ENCODE peak calls at places on chromosomes 7 and 10, in ten cellular contexts. B, F, V, Y, I, L, E, Q, K and A are unnamed samples.

GRCh38 chr10:99346247-99346646 is 17.1 kb downstream of the CNNM1 start:
- DNase-seq in B (no peak), F (peak; percentile 22), V (peak; percentile 28), Y (no peak), I (no peak), L (no peak), E (no peak), Q (no peak), K (no peak), A (no peak)

GRCh38 chr7:128069367-128070364 is 38.4 kb upstream of the LRRC4 start:
- DNase-seq in B (no peak), F (no peak), V (no peak), Y (no peak), I (no peak), L (no peak), E (no peak), Q (no peak), K (no peak), A (no peak)

GRCh38 chr7:129859188-129859587 is 93.6 kb downstream of the UBE2H start:
- DNase-seq in B (no peak), F (peak; percentile 58), V (no peak), Y (no peak), I (no peak), L (no peak), E (no peak), Q (no peak), K (no peak), A (no peak)

GRCh38 chr7:146366938-146367337 is 250.3 kb downstream of the CNTNAP2 start:
- DNase-seq in B (no peak), F (peak; percentile 47), V (no peak), Y (no peak), I (peak; percentile 27), L (no peak), E (no peak), Q (no peak), K (no peak), A (no peak)

GRCh38 chr7:55018361-55019328 is at the start of gene EGFR:
- DNase-seq in B (peak; percentile 40), F (peak; percentile 83), V (no peak), Y (no peak), I (no peak), L (peak; percentile 92), E (no peak), Q (no peak), K (peak; percentile 88), A (peak; percentile 8)

GRCh38 chr10:95234951-95235350 is 40.9 kb downstream of the ACSM6 start:
- DNase-seq in B (no peak), F (no peak), V (no peak), Y (no peak), I (no peak), L (no peak), E (no peak), Q (no peak), K (no peak), A (no peak)

GRCh38 chr7:80309971-80310549 is 175.4 kb downstream of the GNAI1 start:
- DNase-seq in B (no peak), F (no peak), V (no peak), Y (no peak), I (no peak), L (no peak), E (no peak), Q (peak; percentile 57), K (no peak), A (no peak)

GRCh38 chr10:15395912-15396311 is 24.8 kb upstream of the FAM171A1 start:
- DNase-seq in B (no peak), F (no peak), V (no peak), Y (no peak), I (no peak), L (no peak), E (no peak), Q (no peak), K (no peak), A (no peak)

GRCh38 chr7:4731803-4732202 is 43.6 kb upstream of the AP5Z1 start:
- DNase-seq in B (no peak), F (no peak), V (no peak), Y (no peak), I (no peak), L (no peak), E (no peak), Q (no peak), K (no peak), A (no peak)

GRCh38 chr10:8498881-8499280 is 444.4 kb downstream of the GATA3 start:
- DNase-seq in B (no peak), F (no peak), V (no peak), Y (no peak), I (no peak), L (no peak), E (no peak), Q (peak; percentile 38), K (no peak), A (no peak)

GRCh38 chr7:137073571-137074325 is 205.3 kb downstream of the CHRM2 start:
- DNase-seq in B (no peak), F (peak; percentile 35), V (no peak), Y (no peak), I (no peak), L (no peak), E (no peak), Q (no peak), K (no peak), A (no peak)

GRCh38 chr7:2894118-2894940 is 50.2 kb upstream of the GNA12 start:
- DNase-seq in B (no peak), F (no peak), V (peak; percentile 34), Y (no peak), I (no peak), L (no peak), E (peak; percentile 44), Q (peak; percentile 83), K (no peak), A (no peak)

GRCh38 chr7:150715293-150715692 is 1.1 kb upstream of the GIMAP1 start:
- DNase-seq in B (no peak), F (no peak), V (no peak), Y (no peak), I (no peak), L (no peak), E (no peak), Q (peak; percentile 53), K (no peak), A (no peak)

GRCh38 chr10:116464257-116464656 is 36.6 kb downstream of the PNLIPRP3 start:
- DNase-seq in B (no peak), F (no peak), V (no peak), Y (no peak), I (no peak), L (no peak), E (no peak), Q (no peak), K (no peak), A (no peak)

GRCh38 chr10:119489572-119490326 is 52.8 kb downstream of the RGS10 start:
- DNase-seq in B (peak; percentile 32), F (peak; percentile 42), V (peak; percentile 5), Y (no peak), I (peak; percentile 39), L (peak; percentile 69), E (no peak), Q (peak; percentile 75), K (peak; percentile 65), A (peak; percentile 60)

GRCh38 chr10:133401981-133402725 is 8.2 kb downstream of the MTG1 start:
- DNase-seq in B (no peak), F (no peak), V (no peak), Y (no peak), I (no peak), L (peak; percentile 47), E (no peak), Q (no peak), K (no peak), A (no peak)

GRCh38 chr10:127063762-127064161 is 132.6 kb downstream of the INSYN2A start:
- DNase-seq in B (no peak), F (no peak), V (no peak), Y (no peak), I (no peak), L (no peak), E (no peak), Q (no peak), K (no peak), A (no peak)

GRCh38 chr10:18472977-18473376 is 178.4 kb downstream of the NSUN6 start:
- DNase-seq in B (no peak), F (no peak), V (peak; percentile 60), Y (no peak), I (no peak), L (no peak), E (no peak), Q (peak; percentile 10), K (peak; percentile 38), A (peak; percentile 30)

GRCh38 chr10:110137142-110137545 is 70.3 kb upstream of the MXI1 start:
- DNase-seq in B (peak; percentile 55), F (peak; percentile 77), V (peak; percentile 34), Y (no peak), I (peak; percentile 59), L (no peak), E (peak; percentile 1), Q (no peak), K (no peak), A (peak; percentile 66)

GRCh38 chr7:2037805-2038635 is 194.7 kb downstream of the MAD1L1 start:
- DNase-seq in B (no peak), F (peak; percentile 28), V (no peak), Y (no peak), I (no peak), L (peak; percentile 20), E (no peak), Q (peak; percentile 30), K (peak; percentile 63), A (peak; percentile 84)

GRCh38 chr7:77954773-77955562 is 156.4 kb downstream of the PHTF2 start:
- DNase-seq in B (no peak), F (no peak), V (no peak), Y (no peak), I (no peak), L (no peak), E (no peak), Q (no peak), K (no peak), A (peak; percentile 12)

GRCh38 chr7:43117025-43117424 is 4.6 kb downstream of the HECW1 start:
- DNase-seq in B (no peak), F (peak; percentile 50), V (no peak), Y (no peak), I (no peak), L (no peak), E (no peak), Q (no peak), K (no peak), A (no peak)